ENCODE peak calls at places on chromosomes 12 and 14, in seven cellular contexts. One of them, this sample, is unnamed.

GRCh38 chr14:69183735-69184134 is 7.6 kb upstream of the EXD2 start:
- DNase-seq in RCC 7860: no peak
- DNase-seq in WTC11: peak
- DNase-seq in Peyer's patch: no peak
- DNase-seq in head of caudate nucleus: no peak
- DNase-seq in activated T-cell treated with anti-CD3 and anti-CD28 coated beads for 24 hours: no peak
- DNase-seq in stimulated activated naive CD8-positive, alpha-beta T cell treated with anti-CD3 and anti-CD28 coated beads, Interleukin-15, amount 100 ng/mL, for 72 hours: no peak
- DNase-seq in this sample: no peak

GRCh38 chr12:29783773-29784666 is at the start of gene TMTC1:
- DNase-seq in RCC 7860: no peak
- DNase-seq in WTC11: peak
- DNase-seq in Peyer's patch: peak
- DNase-seq in head of caudate nucleus: peak
- DNase-seq in activated T-cell treated with anti-CD3 and anti-CD28 coated beads for 24 hours: no peak
- DNase-seq in stimulated activated naive CD8-positive, alpha-beta T cell treated with anti-CD3 and anti-CD28 coated beads, Interleukin-15, amount 100 ng/mL, for 72 hours: no peak
- DNase-seq in this sample: peak

GRCh38 chr12:50185975-50186663 is 18.9 kb upstream of the CERS5 start:
- DNase-seq in RCC 7860: no peak
- DNase-seq in WTC11: no peak
- DNase-seq in Peyer's patch: no peak
- DNase-seq in head of caudate nucleus: no peak
- DNase-seq in activated T-cell treated with anti-CD3 and anti-CD28 coated beads for 24 hours: no peak
- DNase-seq in stimulated activated naive CD8-positive, alpha-beta T cell treated with anti-CD3 and anti-CD28 coated beads, Interleukin-15, amount 100 ng/mL, for 72 hours: no peak
- DNase-seq in this sample: no peak

GRCh38 chr14:77979666-77980351 is 179.9 kb downstream of the ADCK1 start:
- DNase-seq in RCC 7860: peak
- DNase-seq in WTC11: peak
- DNase-seq in Peyer's patch: no peak
- DNase-seq in head of caudate nucleus: peak
- DNase-seq in activated T-cell treated with anti-CD3 and anti-CD28 coated beads for 24 hours: no peak
- DNase-seq in stimulated activated naive CD8-positive, alpha-beta T cell treated with anti-CD3 and anti-CD28 coated beads, Interleukin-15, amount 100 ng/mL, for 72 hours: no peak
- DNase-seq in this sample: peak

GRCh38 chr14:105939810-105940508 is 413.6 kb downstream of the TMEM121 start:
- DNase-seq in RCC 7860: no peak
- DNase-seq in WTC11: no peak
- DNase-seq in Peyer's patch: peak
- DNase-seq in head of caudate nucleus: no peak
- DNase-seq in activated T-cell treated with anti-CD3 and anti-CD28 coated beads for 24 hours: no peak
- DNase-seq in stimulated activated naive CD8-positive, alpha-beta T cell treated with anti-CD3 and anti-CD28 coated beads, Interleukin-15, amount 100 ng/mL, for 72 hours: no peak
- DNase-seq in this sample: no peak

GRCh38 chr12:27822076-27822712 is 42.2 kb upstream of the MANSC4 start:
- DNase-seq in RCC 7860: peak
- DNase-seq in WTC11: no peak
- DNase-seq in Peyer's patch: no peak
- DNase-seq in head of caudate nucleus: no peak
- DNase-seq in activated T-cell treated with anti-CD3 and anti-CD28 coated beads for 24 hours: peak
- DNase-seq in stimulated activated naive CD8-positive, alpha-beta T cell treated with anti-CD3 and anti-CD28 coated beads, Interleukin-15, amount 100 ng/mL, for 72 hours: peak
- DNase-seq in this sample: peak

GRCh38 chr14:49924852-49925251 is 32.0 kb downstream of the ARF6 start:
- DNase-seq in RCC 7860: no peak
- DNase-seq in WTC11: no peak
- DNase-seq in Peyer's patch: no peak
- DNase-seq in head of caudate nucleus: no peak
- DNase-seq in activated T-cell treated with anti-CD3 and anti-CD28 coated beads for 24 hours: no peak
- DNase-seq in stimulated activated naive CD8-positive, alpha-beta T cell treated with anti-CD3 and anti-CD28 coated beads, Interleukin-15, amount 100 ng/mL, for 72 hours: no peak
- DNase-seq in this sample: no peak

GRCh38 chr12:69196302-69197288 is 42.8 kb upstream of the CPSF6 start:
- DNase-seq in RCC 7860: no peak
- DNase-seq in WTC11: peak
- DNase-seq in Peyer's patch: no peak
- DNase-seq in head of caudate nucleus: no peak
- DNase-seq in activated T-cell treated with anti-CD3 and anti-CD28 coated beads for 24 hours: no peak
- DNase-seq in stimulated activated naive CD8-positive, alpha-beta T cell treated with anti-CD3 and anti-CD28 coated beads, Interleukin-15, amount 100 ng/mL, for 72 hours: no peak
- DNase-seq in this sample: no peak

GRCh38 chr12:18926188-18926587 is 188.3 kb downstream of the CAPZA3 start:
- DNase-seq in RCC 7860: no peak
- DNase-seq in WTC11: no peak
- DNase-seq in Peyer's patch: no peak
- DNase-seq in head of caudate nucleus: no peak
- DNase-seq in activated T-cell treated with anti-CD3 and anti-CD28 coated beads for 24 hours: no peak
- DNase-seq in stimulated activated naive CD8-positive, alpha-beta T cell treated with anti-CD3 and anti-CD28 coated beads, Interleukin-15, amount 100 ng/mL, for 72 hours: no peak
- DNase-seq in this sample: no peak

GRCh38 chr14:59067135-59067894 is 121.2 kb upstream of the DAAM1 start:
- DNase-seq in RCC 7860: no peak
- DNase-seq in WTC11: no peak
- DNase-seq in Peyer's patch: peak
- DNase-seq in head of caudate nucleus: no peak
- DNase-seq in activated T-cell treated with anti-CD3 and anti-CD28 coated beads for 24 hours: no peak
- DNase-seq in stimulated activated naive CD8-positive, alpha-beta T cell treated with anti-CD3 and anti-CD28 coated beads, Interleukin-15, amount 100 ng/mL, for 72 hours: no peak
- DNase-seq in this sample: no peak

GRCh38 chr12:29644536-29645162 is 139.1 kb downstream of the TMTC1 start:
- DNase-seq in RCC 7860: no peak
- DNase-seq in WTC11: no peak
- DNase-seq in Peyer's patch: no peak
- DNase-seq in head of caudate nucleus: no peak
- DNase-seq in activated T-cell treated with anti-CD3 and anti-CD28 coated beads for 24 hours: no peak
- DNase-seq in stimulated activated naive CD8-positive, alpha-beta T cell treated with anti-CD3 and anti-CD28 coated beads, Interleukin-15, amount 100 ng/mL, for 72 hours: no peak
- DNase-seq in this sample: no peak

GRCh38 chr14:41570415-41571155 is 36.1 kb upstream of the LRFN5 start:
- DNase-seq in RCC 7860: no peak
- DNase-seq in WTC11: no peak
- DNase-seq in Peyer's patch: no peak
- DNase-seq in head of caudate nucleus: no peak
- DNase-seq in activated T-cell treated with anti-CD3 and anti-CD28 coated beads for 24 hours: no peak
- DNase-seq in stimulated activated naive CD8-positive, alpha-beta T cell treated with anti-CD3 and anti-CD28 coated beads, Interleukin-15, amount 100 ng/mL, for 72 hours: no peak
- DNase-seq in this sample: no peak

GRCh38 chr12:119158004-119158776 is 20.5 kb upstream of the HSPB8 start:
- DNase-seq in RCC 7860: no peak
- DNase-seq in WTC11: no peak
- DNase-seq in Peyer's patch: no peak
- DNase-seq in head of caudate nucleus: no peak
- DNase-seq in activated T-cell treated with anti-CD3 and anti-CD28 coated beads for 24 hours: no peak
- DNase-seq in stimulated activated naive CD8-positive, alpha-beta T cell treated with anti-CD3 and anti-CD28 coated beads, Interleukin-15, amount 100 ng/mL, for 72 hours: no peak
- DNase-seq in this sample: no peak

GRCh38 chr12:87930033-87930432 is 99.2 kb downstream of the C12orf50 start:
- DNase-seq in RCC 7860: no peak
- DNase-seq in WTC11: no peak
- DNase-seq in Peyer's patch: no peak
- DNase-seq in head of caudate nucleus: peak
- DNase-seq in activated T-cell treated with anti-CD3 and anti-CD28 coated beads for 24 hours: no peak
- DNase-seq in stimulated activated naive CD8-positive, alpha-beta T cell treated with anti-CD3 and anti-CD28 coated beads, Interleukin-15, amount 100 ng/mL, for 72 hours: no peak
- DNase-seq in this sample: peak

GRCh38 chr14:94582199-94582750 is 1.0 kb downstream of the SERPINA5 start:
- DNase-seq in RCC 7860: no peak
- DNase-seq in WTC11: no peak
- DNase-seq in Peyer's patch: no peak
- DNase-seq in head of caudate nucleus: no peak
- DNase-seq in activated T-cell treated with anti-CD3 and anti-CD28 coated beads for 24 hours: no peak
- DNase-seq in stimulated activated naive CD8-positive, alpha-beta T cell treated with anti-CD3 and anti-CD28 coated beads, Interleukin-15, amount 100 ng/mL, for 72 hours: no peak
- DNase-seq in this sample: no peak

GRCh38 chr12:109677323-109677722 is 36.3 kb upstream of the FAM222A start:
- DNase-seq in RCC 7860: no peak
- DNase-seq in WTC11: no peak
- DNase-seq in Peyer's patch: no peak
- DNase-seq in head of caudate nucleus: no peak
- DNase-seq in activated T-cell treated with anti-CD3 and anti-CD28 coated beads for 24 hours: no peak
- DNase-seq in stimulated activated naive CD8-positive, alpha-beta T cell treated with anti-CD3 and anti-CD28 coated beads, Interleukin-15, amount 100 ng/mL, for 72 hours: no peak
- DNase-seq in this sample: no peak

GRCh38 chr14:63203618-63204406 is 431 bp upstream of the RHOJ start:
- DNase-seq in RCC 7860: peak
- DNase-seq in WTC11: peak
- DNase-seq in Peyer's patch: peak
- DNase-seq in head of caudate nucleus: peak
- DNase-seq in activated T-cell treated with anti-CD3 and anti-CD28 coated beads for 24 hours: no peak
- DNase-seq in stimulated activated naive CD8-positive, alpha-beta T cell treated with anti-CD3 and anti-CD28 coated beads, Interleukin-15, amount 100 ng/mL, for 72 hours: no peak
- DNase-seq in this sample: peak

GRCh38 chr12:34294671-34295365 is 272.5 kb downstream of the ALG10 start:
- DNase-seq in RCC 7860: no peak
- DNase-seq in WTC11: peak
- DNase-seq in Peyer's patch: no peak
- DNase-seq in head of caudate nucleus: peak
- DNase-seq in activated T-cell treated with anti-CD3 and anti-CD28 coated beads for 24 hours: no peak
- DNase-seq in stimulated activated naive CD8-positive, alpha-beta T cell treated with anti-CD3 and anti-CD28 coated beads, Interleukin-15, amount 100 ng/mL, for 72 hours: no peak
- DNase-seq in this sample: no peak

GRCh38 chr12:121536929-121537813 is 43.7 kb downstream of the KDM2B start:
- DNase-seq in RCC 7860: peak
- DNase-seq in WTC11: peak
- DNase-seq in Peyer's patch: peak
- DNase-seq in head of caudate nucleus: peak
- DNase-seq in activated T-cell treated with anti-CD3 and anti-CD28 coated beads for 24 hours: peak
- DNase-seq in stimulated activated naive CD8-positive, alpha-beta T cell treated with anti-CD3 and anti-CD28 coated beads, Interleukin-15, amount 100 ng/mL, for 72 hours: peak
- DNase-seq in this sample: peak

GRCh38 chr12:106227641-106228319 is 20.0 kb downstream of the CKAP4 start:
- DNase-seq in RCC 7860: no peak
- DNase-seq in WTC11: no peak
- DNase-seq in Peyer's patch: no peak
- DNase-seq in head of caudate nucleus: no peak
- DNase-seq in activated T-cell treated with anti-CD3 and anti-CD28 coated beads for 24 hours: peak
- DNase-seq in stimulated activated naive CD8-positive, alpha-beta T cell treated with anti-CD3 and anti-CD28 coated beads, Interleukin-15, amount 100 ng/mL, for 72 hours: peak
- DNase-seq in this sample: no peak

GRCh38 chr14:76688373-76688671 is 72.9 kb upstream of the VASH1 start:
- DNase-seq in RCC 7860: no peak
- DNase-seq in WTC11: no peak
- DNase-seq in Peyer's patch: no peak
- DNase-seq in head of caudate nucleus: no peak
- DNase-seq in activated T-cell treated with anti-CD3 and anti-CD28 coated beads for 24 hours: no peak
- DNase-seq in stimulated activated naive CD8-positive, alpha-beta T cell treated with anti-CD3 and anti-CD28 coated beads, Interleukin-15, amount 100 ng/mL, for 72 hours: no peak
- DNase-seq in this sample: no peak

GRCh38 chr12:122937622-122938091 is 28.6 kb downstream of the ABCB9 start:
- DNase-seq in RCC 7860: no peak
- DNase-seq in WTC11: no peak
- DNase-seq in Peyer's patch: no peak
- DNase-seq in head of caudate nucleus: no peak
- DNase-seq in activated T-cell treated with anti-CD3 and anti-CD28 coated beads for 24 hours: no peak
- DNase-seq in stimulated activated naive CD8-positive, alpha-beta T cell treated with anti-CD3 and anti-CD28 coated beads, Interleukin-15, amount 100 ng/mL, for 72 hours: no peak
- DNase-seq in this sample: no peak

GRCh38 chr14:30855345-30856037 is 18.9 kb upstream of the COCH start:
- DNase-seq in RCC 7860: no peak
- DNase-seq in WTC11: no peak
- DNase-seq in Peyer's patch: no peak
- DNase-seq in head of caudate nucleus: no peak
- DNase-seq in activated T-cell treated with anti-CD3 and anti-CD28 coated beads for 24 hours: no peak
- DNase-seq in stimulated activated naive CD8-positive, alpha-beta T cell treated with anti-CD3 and anti-CD28 coated beads, Interleukin-15, amount 100 ng/mL, for 72 hours: peak
- DNase-seq in this sample: no peak

This sample was measured in kidney glomerular epithelial cell.